ENCODE peak calls at places on chromosomes 1 and 21, in five cellular contexts. E is IMR-90, D is body of pancreas, G is ovary, N is aorta. Q is an unnamed sample. For H3K27me3 and H3K36me3, the result is how much of the 10 kb centered on the place peaks cover.

GRCh38 chr1:159122005-159122621 is 45.5 kb upstream of the AIM2 start:
- DNase-seq in E (peak), D (no peak), G (no peak), N (no peak), Q (no peak)

GRCh38 chr1:218284377-218284916 is 646 bp upstream of the RRP15 start:
- DNase-seq in E (no peak), D (no peak), G (no peak), N (no peak), Q (peak)

GRCh38 chr1:58884706-58885661 is 101.1 kb upstream of the JUN start:
- DNase-seq in E (no peak), D (peak), G (peak), N (peak), Q (no peak)

GRCh38 chr1:52385376-52385775 is 18.8 kb downstream of the ORC1 start:
- DNase-seq in E (no peak), D (no peak), G (no peak), N (no peak), Q (no peak)

GRCh38 chr1:192861860-192862259 is 53.0 kb downstream of the RGS2 start:
- DNase-seq in E (no peak), D (no peak), G (no peak), N (no peak), Q (no peak)

GRCh38 chr1:78255378-78255777 is 209.6 kb downstream of the GIPC2 start:
- DNase-seq in E (peak), D (no peak), G (no peak), N (no peak), Q (no peak)

GRCh38 chr1:186442651-186443114 is 18.2 kb downstream of the PDC start:
- DNase-seq in E (peak), D (no peak), G (no peak), N (no peak), Q (no peak)

GRCh38 chr1:207861442-207862177 is 49.3 kb downstream of the CD34 start:
- DNase-seq in E (no peak), D (peak), G (no peak), N (no peak), Q (no peak)

GRCh38 chr1:37755290-37755689 is 9.6 kb downstream of the EPHA10 start:
- DNase-seq in E (no peak), D (no peak), G (no peak), N (no peak), Q (no peak)

GRCh38 chr1:157580179-157580827 is 17.6 kb downstream of the FCRL4 start:
- DNase-seq in E (peak), D (peak), G (no peak), N (no peak), Q (peak)

GRCh38 chr1:15962671-15963362 is 13.1 kb downstream of the ZBTB17 start:
- DNase-seq in E (no peak), D (no peak), G (no peak), N (no peak), Q (no peak)

GRCh38 chr1:234927968-234928635 is 200.5 kb downstream of the TOMM20 start:
- DNase-seq in E (no peak), D (no peak), G (no peak), N (no peak), Q (no peak)

GRCh38 chr1:220918285-220918951 is 39.2 kb downstream of the HLX start:
- DNase-seq in E (no peak), D (no peak), G (no peak), N (no peak), Q (no peak)

GRCh38 chr1:89022167-89022959 is at the start of gene GBP3:
- DNase-seq in E (peak), D (no peak), G (no peak), N (no peak), Q (no peak)

GRCh38 chr21:8992731-8993174 is 1528.6 kb upstream of the TPTE start:
- DNase-seq in E (no peak), D (no peak), G (no peak), N (no peak), Q (no peak)

GRCh38 chr1:182460550-182460951 is 10.6 kb downstream of the RGSL1 start:
- DNase-seq in E (peak), D (no peak), G (no peak), N (no peak), Q (no peak)

GRCh38 chr1:17510138-17510537 is 29.4 kb upstream of the ARHGEF10L start:
- DNase-seq in E (no peak), D (no peak), G (no peak), N (no peak), Q (no peak)

GRCh38 chr1:155909894-155910293 is 1.3 kb downstream of the RIT1 start:
- DNase-seq in E (peak), D (no peak), G (no peak), N (peak), Q (no peak)
- H3K4me3 ChIP-seq in E (peak), D (no peak), G (no peak), N (peak), Q (no peak)

DNA sequence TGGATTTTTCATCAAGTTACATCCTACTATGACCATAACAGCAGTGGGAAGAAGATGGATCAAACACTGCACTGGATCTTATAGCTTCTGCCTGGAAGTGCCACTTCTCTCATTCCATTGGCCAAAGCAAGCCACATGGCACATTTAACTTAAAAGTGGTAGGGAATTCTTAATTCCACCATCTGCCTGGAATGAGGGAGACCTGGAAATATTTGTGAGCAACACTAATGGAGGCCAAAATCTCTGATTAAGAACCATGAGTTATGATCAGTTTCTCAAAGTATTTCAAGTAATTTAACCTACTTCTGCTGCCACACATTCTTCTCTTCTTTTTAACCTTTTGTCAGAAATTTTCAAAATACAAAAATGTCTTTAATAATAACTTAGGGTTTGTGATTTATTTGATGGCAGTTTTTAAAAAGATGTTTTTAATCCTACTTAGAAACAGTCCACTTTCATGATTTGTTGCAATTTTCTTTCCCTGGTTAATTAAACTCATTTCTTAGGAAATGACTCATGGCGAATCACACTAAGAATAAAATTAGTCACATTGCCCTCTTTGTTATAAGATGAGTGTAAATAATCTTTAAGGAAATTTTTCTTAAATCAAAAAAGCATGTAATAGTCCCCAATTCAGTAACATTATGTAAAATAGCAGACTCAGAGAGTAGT is 154.1 kb upstream of the C1orf87 start:
- DNase-seq in E (peak), D (no peak), G (no peak), N (no peak), Q (no peak)
- H3K27me3 ChIP-seq in E (under half), D (under half), G (under half), N (under half), Q (under half)

DNA sequence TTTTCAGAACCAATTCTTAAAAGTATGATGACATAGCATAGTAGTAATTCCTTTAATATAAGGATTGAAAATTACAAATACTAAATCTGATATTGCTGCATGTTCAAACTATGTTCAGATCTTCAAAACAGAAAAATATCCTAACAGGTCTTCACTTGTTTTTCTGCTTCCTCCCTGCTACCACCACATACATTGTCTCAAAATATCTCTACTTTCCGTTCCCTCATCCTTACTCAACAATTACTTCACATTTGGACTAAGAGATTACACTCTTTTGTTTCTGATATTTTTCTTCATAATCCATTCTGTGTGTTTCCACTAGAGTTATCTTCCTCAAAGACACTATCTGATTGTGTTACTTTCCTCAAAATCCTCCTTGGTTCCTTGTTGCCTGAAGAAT is 125.1 kb downstream of the NEK7 start:
- DNase-seq in E (no peak), D (no peak), G (no peak), N (no peak), Q (no peak)
- H3K36me3 ChIP-seq in E (under half), D (under half), G (under half), N (under half), Q (under half)

GRCh38 chr1:109914587-109915240 is 4.1 kb downstream of the CSF1 start:
- DNase-seq in E (peak), D (no peak), G (no peak), N (no peak), Q (no peak)

GRCh38 chr1:109912873-109913272 is 2.2 kb downstream of the CSF1 start:
- DNase-seq in E (peak), D (no peak), G (no peak), N (no peak), Q (no peak)

GRCh38 chr1:109910963-109911798 is 532 bp downstream of the CSF1 start:
- DNase-seq in E (no peak), D (no peak), G (peak), N (no peak), Q (peak)

GRCh38 chr1:109912214-109912861 is 1.7 kb downstream of the CSF1 start:
- DNase-seq in E (no peak), D (no peak), G (no peak), N (no peak), Q (peak)

GRCh38 chr1:109913360-109913879 is 2.8 kb downstream of the CSF1 start:
- DNase-seq in E (no peak), D (no peak), G (no peak), N (no peak), Q (no peak)
- H3K4me3 ChIP-seq in E (no peak), D (no peak), G (no peak), N (no peak), Q (no peak)

Q was measured in H7.